ENCODE peak calls at places on chromosomes 7 and 10, in ten cellular contexts. N is activated CD8-positive, alpha-beta T cell treated with anti-CD3 and anti-CD28 coated beads for 36 hours; M is PC-3; X is SK-N-SH; F is left lung; O is ascending aorta; R is brain microvascular endothelial cell; Q is colonic mucosa; L is choroid plexus epithelial cell; H is tibial nerve. A is an unnamed sample.

GRCh38 chr7:141275350-141275749 is 201.5 kb downstream of the TMEM178B start:
- DNase-seq in R (no peak), L (no peak), M (no peak), H (no peak), O (no peak), F (no peak), N (no peak), Q (no peak), X (no peak), A (no peak)

GRCh38 chr7:50660040-50660829 is 95.0 kb upstream of the DDC start:
- DNase-seq in R (no peak), N (peak; percentile 80), L (no peak), X (no peak), F (peak; percentile 71), H (no peak), M (no peak), Q (no peak), O (peak; percentile 69), A (no peak)

GRCh38 chr10:86356306-86356705 is 10.3 kb downstream of the GRID1 start:
- DNase-seq in F (no peak), H (no peak), X (no peak), Q (no peak), L (no peak), N (no peak), R (no peak), O (no peak), M (no peak), A (no peak)

GRCh38 chr7:158707610-158708009 is 3.0 kb upstream of the NCAPG2 start:
- DNase-seq in Q (no peak), N (no peak), R (no peak), L (peak; percentile 34), M (no peak), O (no peak), F (no peak), H (no peak), X (no peak), A (no peak)

GRCh38 chr7:50672045-50672444 is 106.8 kb upstream of the DDC start:
- DNase-seq in F (no peak), Q (no peak), R (no peak), N (no peak), L (no peak), O (no peak), M (no peak), H (no peak), X (no peak), A (no peak)

GRCh38 chr7:148912758-148913541 is 28.9 kb upstream of the EZH2 start:
- DNase-seq in X (no peak), L (no peak), H (no peak), F (no peak), M (peak; percentile 67), N (peak; percentile 86), O (no peak), Q (no peak), R (no peak), A (no peak)

GRCh38 chr7:114988755-114989154 is 66.9 kb downstream of the MDFIC start:
- DNase-seq in H (no peak), R (peak; percentile 82), L (peak; percentile 73), Q (no peak), O (no peak), M (peak; percentile 76), X (no peak), F (peak; percentile 61), N (no peak), A (peak; percentile 59)

GRCh38 chr10:24437302-24437701 is 228.4 kb downstream of the KIAA1217 start:
- DNase-seq in M (no peak), Q (no peak), R (no peak), N (no peak), X (no peak), O (no peak), H (no peak), L (no peak), F (no peak), A (no peak)

GRCh38 chr7:116863168-116863670 is 832 bp downstream of the CAPZA2 start:
- DNase-seq in N (peak; percentile 13), O (no peak), F (peak; percentile 34), X (peak; percentile 69), L (peak; percentile 39), R (peak; percentile 15), Q (peak; percentile 28), M (peak; percentile 12), H (no peak), A (no peak)

GRCh38 chr7:117296066-117296465 is 26.8 kb downstream of the WNT2 start:
- DNase-seq in F (no peak), M (no peak), X (no peak), O (no peak), L (no peak), R (no peak), N (no peak), Q (no peak), H (no peak), A (no peak)

DNA sequence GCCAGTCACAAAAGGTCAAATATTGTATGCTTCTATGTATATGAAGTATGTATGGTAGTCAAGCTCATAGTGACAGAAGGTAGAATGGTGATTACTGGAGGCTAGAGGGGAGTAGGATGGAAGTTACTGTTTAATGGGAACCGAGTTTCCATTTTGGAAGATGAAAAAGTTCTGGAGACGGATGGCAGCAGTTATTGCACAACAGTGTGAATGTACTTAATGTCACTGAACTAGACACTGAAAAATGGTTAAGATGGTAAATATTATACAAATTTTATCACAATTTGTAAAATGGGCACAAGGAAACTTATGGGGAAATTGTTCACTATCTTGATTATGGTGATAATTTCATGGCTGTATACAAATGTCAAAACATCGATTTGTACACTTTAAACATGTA is 284.6 kb downstream of the GFRA1 start:
- DNase-seq in O (no peak), N (no peak), R (no peak), M (no peak), H (no peak), F (no peak), X (no peak), Q (no peak), L (no peak), A (no peak)
- TF ChIP-seq CTCF in O (no peak), N (no peak), R (no peak), M (no peak), H (no peak), F (no peak), X (no peak), Q (no peak), L (no peak), A (no peak)

DNA sequence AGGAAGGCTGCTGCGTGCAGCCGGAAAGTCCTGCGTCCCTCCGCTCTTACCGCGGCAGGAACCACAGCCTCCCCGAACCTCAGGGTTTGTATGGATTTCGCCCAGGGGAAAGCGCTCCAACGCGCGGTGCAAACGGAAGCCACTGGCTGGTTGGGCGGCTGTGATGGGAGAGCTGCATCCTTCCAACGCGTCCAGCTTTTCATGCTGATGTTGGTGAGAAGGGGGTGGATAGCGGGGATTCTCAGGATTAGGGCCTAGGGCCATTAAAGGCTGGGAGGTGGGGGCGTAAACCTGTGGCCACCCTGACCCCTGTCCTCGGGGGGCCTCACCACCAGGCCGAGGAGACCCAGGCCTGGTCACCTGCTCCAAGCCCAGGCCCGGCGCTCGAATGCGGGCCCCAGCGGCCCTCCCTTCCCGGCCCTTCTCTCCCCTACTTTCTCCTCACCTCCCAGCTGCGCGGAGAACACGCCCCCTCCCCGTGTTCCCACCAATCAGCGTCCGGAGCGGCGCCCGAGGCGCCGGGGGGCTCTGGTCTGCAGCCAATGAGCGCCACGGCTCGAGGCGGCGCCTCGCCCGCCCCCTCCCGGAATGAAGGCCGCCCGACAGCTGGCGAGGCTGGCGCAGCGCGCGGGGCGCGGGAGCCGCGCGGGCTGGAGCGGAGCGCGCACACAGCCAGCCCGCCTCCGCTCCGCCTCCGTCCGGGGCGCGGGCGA is 458 bp upstream of the NANOS1 start:
- DNase-seq in F (peak; percentile 89), O (peak; percentile 94), R (peak; percentile 78), X (peak; percentile 97), N (peak; percentile 83), H (peak; percentile 63), Q (peak; percentile 90), M (peak; percentile 83), L (peak; percentile 90), A (no peak)
- TF ChIP-seq CTCF in F (peak; percentile 22), O (peak; percentile 27), R (peak; percentile 8), X (no peak), N (no peak), H (peak; percentile 32), Q (no peak), M (no peak), L (no peak), A (no peak)

GRCh38 chr10:588246-589165 is 101.0 kb downstream of the DIP2C start:
- DNase-seq in Q (no peak), R (peak; percentile 63), H (no peak), X (no peak), L (peak; percentile 76), O (peak; percentile 41), F (no peak), N (no peak), M (no peak), A (no peak)

GRCh38 chr10:593016-593415 is 96.5 kb downstream of the DIP2C start:
- DNase-seq in F (no peak), N (no peak), H (no peak), Q (no peak), O (peak; percentile 33), L (no peak), M (no peak), R (no peak), X (no peak), A (no peak)

GRCh38 chr10:589961-590680 is 99.3 kb downstream of the DIP2C start:
- DNase-seq in Q (no peak), H (no peak), R (no peak), O (peak; percentile 27), L (no peak), N (no peak), F (no peak), M (no peak), X (no peak), A (no peak)

GRCh38 chr10:591646-592045 is 97.8 kb downstream of the DIP2C start:
- DNase-seq in L (no peak), R (no peak), O (peak; percentile 21), M (no peak), H (no peak), F (no peak), Q (no peak), X (no peak), N (no peak), A (no peak)

GRCh38 chr10:590721-591120 is 98.7 kb downstream of the DIP2C start:
- DNase-seq in Q (no peak), F (no peak), X (no peak), H (no peak), L (no peak), R (no peak), M (no peak), O (peak; percentile 38), N (no peak), A (no peak)
- TF ChIP-seq CTCF in Q (no peak), F (no peak), X (no peak), H (no peak), L (no peak), R (no peak), M (no peak), O (no peak), N (no peak), A (no peak)

DNA sequence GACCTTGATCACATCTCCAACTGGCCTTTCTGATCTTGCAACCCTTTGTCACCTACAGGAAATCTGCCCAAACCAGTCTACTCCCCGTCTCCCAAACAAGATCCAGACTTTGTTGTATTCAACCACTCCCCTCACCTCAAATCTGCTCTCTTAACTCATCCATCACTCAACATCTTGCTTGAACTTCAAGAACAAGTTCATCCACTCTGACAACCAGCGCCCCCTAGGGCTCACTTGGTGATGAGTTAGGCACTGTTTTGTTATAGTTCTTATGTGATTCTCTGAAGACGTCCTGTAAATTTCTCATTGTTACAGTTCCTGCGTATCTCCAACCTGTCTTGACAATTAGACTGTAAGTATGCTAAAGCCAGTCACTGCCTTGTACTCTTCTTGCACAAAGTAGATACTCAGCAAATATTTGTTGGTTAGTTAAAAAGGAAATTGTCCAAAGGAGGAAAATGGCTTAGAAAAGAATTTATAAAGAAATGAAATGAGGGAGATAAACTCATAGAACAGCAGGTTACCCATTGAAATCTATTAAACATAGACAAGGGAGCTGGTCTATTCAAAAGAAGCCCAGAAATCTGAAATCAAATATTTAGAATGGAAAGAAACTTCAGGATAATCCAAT is 5.3 kb downstream of the FRMD4A start:
- DNase-seq in F (no peak), Q (peak; percentile 50), N (peak; percentile 85), H (peak; percentile 21), R (peak; percentile 35), O (no peak), X (no peak), L (peak; percentile 56), M (peak; percentile 58), A (peak; percentile 31)
- TF ChIP-seq CTCF in F (peak; percentile 38), Q (no peak), N (peak; percentile 69), H (peak; percentile 9), R (peak; percentile 79), O (peak; percentile 40), X (peak; percentile 59), L (peak; percentile 72), M (peak; percentile 63), A (no peak)

A was measured in omental fat pad.